ENCODE peak calls at places on chromosomes 13 and 19, in ten cellular contexts. N is gastrocnemius medialis, L is body of pancreas, T is vagina, P is uterus, M is ovary, X is adrenal gland, Z is stomach, E is breast epithelium, G is IMR-90. Y is an unnamed sample. For H3K4me1, the result is how much of the 10 kb centered on the place peaks cover.

GRCh38 chr13:60358453-60358852 is 38.6 kb upstream of the TDRD3 start:
- DNase-seq in M (no peak), E (no peak), G (no peak), N (no peak), L (no peak), X (no peak), T (no peak), Z (no peak), P (no peak), Y (no peak)

GRCh38 chr13:19596960-19597361 is 35.6 kb upstream of the TPTE2 start:
- DNase-seq in N (no peak), X (no peak), E (no peak), G (peak), L (no peak), P (no peak), M (no peak), T (no peak), Z (no peak), Y (no peak)

GRCh38 chr19:58091251-58091995 is 6.6 kb downstream of the ZSCAN18 start:
- DNase-seq in T (no peak), G (no peak), X (no peak), N (no peak), E (no peak), L (no peak), P (no peak), M (no peak), Z (no peak), Y (no peak)

GRCh38 chr13:21676611-21677021 is 5.7 kb downstream of the FGF9 start:
- DNase-seq in M (no peak), G (no peak), N (no peak), P (no peak), E (no peak), T (no peak), X (peak), Z (peak), L (peak), Y (peak)

GRCh38 chr13:44918323-44919102 is 70.8 kb downstream of the NUFIP1 start:
- DNase-seq in Z (peak), P (peak), N (peak), L (peak), T (peak), X (peak), E (peak), G (peak), M (peak), Y (peak)

GRCh38 chr13:99496322-99497142 is 4.7 kb upstream of the TM9SF2 start:
- DNase-seq in T (peak), P (peak), N (peak), X (peak), E (peak), G (peak), Z (peak), L (peak), M (peak), Y (peak)

GRCh38 chr13:51999525-51999924 is 11.7 kb downstream of the ATP7B start:
- DNase-seq in G (peak), M (no peak), X (no peak), L (peak), N (peak), Z (peak), E (peak), P (no peak), T (no peak), Y (peak)

GRCh38 chr19:2962018-2962670 is 15.2 kb upstream of the TLE6 start:
- DNase-seq in L (peak), X (peak), E (no peak), Z (peak), P (peak), N (peak), G (peak), T (no peak), M (no peak), Y (no peak)

GRCh38 chr13:89899302-89900103 is 1448.0 kb upstream of the MIR17HG start:
- DNase-seq in P (no peak), T (no peak), M (no peak), Z (no peak), N (no peak), L (no peak), X (no peak), E (no peak), G (no peak), Y (no peak)

GRCh38 chr19:29666634-29667389 is 1.6 kb downstream of the PLEKHF1 start:
- DNase-seq in T (peak), P (peak), G (peak), X (peak), N (no peak), Z (peak), E (peak), M (peak), L (peak), Y (peak)

DNA sequence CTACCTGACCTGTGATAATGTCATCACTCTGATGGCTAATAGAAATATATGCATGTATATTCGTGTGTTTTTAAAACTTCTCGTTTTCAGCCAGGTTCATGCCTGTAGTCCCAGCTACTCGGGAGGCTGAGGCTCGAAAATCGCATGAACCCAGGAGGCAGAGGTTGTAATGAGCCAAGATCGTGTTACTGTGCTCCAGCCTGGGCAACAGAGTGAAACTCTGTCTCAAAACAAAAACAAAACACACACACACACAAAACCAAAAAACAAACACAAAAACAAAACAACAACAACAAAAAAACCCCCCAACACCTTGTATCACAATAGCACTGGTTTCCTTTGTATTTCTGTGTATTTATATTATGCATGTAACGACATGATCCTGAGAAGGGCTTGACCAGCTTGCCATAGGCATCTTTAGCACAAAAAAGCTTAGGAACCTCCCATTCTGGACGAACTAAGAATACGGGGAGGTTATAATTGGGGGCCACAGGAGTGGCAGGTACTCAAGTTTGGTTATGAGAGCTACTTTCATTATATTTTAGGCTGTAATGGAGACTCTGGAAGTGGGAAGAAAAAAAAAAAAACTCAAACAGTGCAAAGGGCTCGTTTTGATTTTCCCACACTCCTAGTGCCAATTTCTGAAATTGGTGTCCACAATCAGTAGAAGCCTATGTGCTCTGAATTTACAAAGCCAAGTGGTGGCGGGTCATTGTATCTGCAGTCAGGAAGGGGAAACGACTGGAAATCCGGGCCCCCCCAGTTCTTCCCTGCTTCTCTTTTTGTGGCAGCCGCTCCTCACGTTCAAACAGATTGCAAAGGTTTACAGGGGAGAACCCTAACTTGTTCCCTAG is 1.2 kb upstream of the ACP7 start:
- DNase-seq in P (no peak), L (no peak), T (no peak), N (no peak), G (no peak), E (no peak), M (no peak), Z (no peak), X (no peak), Y (no peak)
- H3K4me3 ChIP-seq in P (no peak), L (no peak), T (peak), N (no peak), G (no peak), E (peak), M (no peak), Z (peak), X (no peak), Y (no peak)

GRCh38 chr19:41928221-41928683 is at the start of gene ERFL:
- DNase-seq in X (no peak), M (no peak), Z (no peak), T (no peak), L (no peak), E (no peak), N (no peak), P (no peak), G (no peak), Y (no peak)

GRCh38 chr19:41930322-41930722 is 2.1 kb upstream of the ERFL start:
- DNase-seq in N (no peak), M (no peak), T (no peak), P (no peak), G (no peak), Z (no peak), E (no peak), X (no peak), L (no peak), Y (no peak)

GRCh38 chr19:41928754-41929535 is 696 bp upstream of the ERFL start:
- DNase-seq in L (peak), M (no peak), G (no peak), X (no peak), E (no peak), T (no peak), N (no peak), Z (no peak), P (no peak), Y (no peak)

GRCh38 chr19:41930926-41931592 is 2.8 kb upstream of the ERFL start:
- DNase-seq in Z (no peak), G (no peak), P (no peak), L (no peak), X (no peak), T (no peak), N (no peak), E (no peak), M (no peak), Y (no peak)

DNA sequence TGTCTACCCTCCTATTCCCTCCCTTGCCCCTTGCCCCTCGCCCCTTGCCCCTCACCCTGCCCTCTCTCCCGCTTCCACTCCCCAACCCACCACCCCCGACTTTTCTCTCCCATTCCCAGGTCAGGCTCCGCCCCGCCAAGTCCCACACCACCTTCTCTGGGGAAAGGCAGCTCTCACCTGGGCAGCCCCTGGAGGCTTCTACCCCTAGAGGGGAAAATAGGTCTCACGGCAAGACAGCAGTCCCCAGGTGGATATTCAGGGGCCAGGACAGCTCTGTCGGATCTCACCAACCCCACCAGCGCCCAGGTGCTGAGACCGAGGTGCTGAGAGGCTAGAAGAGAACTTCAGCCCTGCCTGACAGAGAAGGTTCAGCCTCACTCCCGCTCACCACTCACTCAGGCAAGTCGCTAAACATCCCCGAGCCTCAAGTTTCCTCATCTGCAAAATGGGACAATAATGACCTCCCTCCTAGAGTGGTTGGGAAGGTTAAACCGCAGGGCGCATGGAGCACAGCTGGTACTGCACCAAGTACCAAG is 1.4 kb upstream of the ERFL start:
- DNase-seq in T (no peak), L (no peak), M (no peak), E (no peak), P (no peak), N (no peak), Z (no peak), G (no peak), X (no peak), Y (no peak)
- H3K4me1 ChIP-seq in T (under half), L (under half), M (under half), E (under half), P (under half), N (under half), Z (under half), G (under half), X (under half), Y (under half)

DNA sequence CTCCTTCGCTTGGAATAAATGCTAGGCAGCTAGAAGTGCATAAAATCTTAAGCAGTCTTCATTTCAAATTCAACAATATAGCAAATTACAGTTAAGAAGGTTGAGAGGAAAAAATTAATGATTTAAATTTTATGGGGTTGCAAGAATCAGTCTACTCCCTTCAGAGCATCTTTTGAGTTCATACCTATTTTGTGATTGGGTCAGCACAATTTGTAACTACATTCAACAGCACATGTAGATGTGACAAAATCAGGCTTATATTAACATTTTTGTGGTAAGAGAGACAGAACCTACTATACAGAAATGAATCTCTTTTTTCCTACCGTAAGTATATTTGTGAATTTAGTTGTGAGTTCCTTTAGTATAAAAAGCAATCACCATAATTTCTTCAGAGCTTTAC is 520.6 kb upstream of the HTR2A start:
- DNase-seq in P (no peak), T (no peak), E (no peak), X (no peak), L (no peak), N (no peak), G (no peak), Z (no peak), M (no peak), Y (no peak)
- TF ChIP-seq POLR2A in P (no peak), T (no peak), E (no peak), X (no peak), L (no peak), N (no peak), G (no peak), Z (no peak), M (no peak), Y (no peak)

DNA sequence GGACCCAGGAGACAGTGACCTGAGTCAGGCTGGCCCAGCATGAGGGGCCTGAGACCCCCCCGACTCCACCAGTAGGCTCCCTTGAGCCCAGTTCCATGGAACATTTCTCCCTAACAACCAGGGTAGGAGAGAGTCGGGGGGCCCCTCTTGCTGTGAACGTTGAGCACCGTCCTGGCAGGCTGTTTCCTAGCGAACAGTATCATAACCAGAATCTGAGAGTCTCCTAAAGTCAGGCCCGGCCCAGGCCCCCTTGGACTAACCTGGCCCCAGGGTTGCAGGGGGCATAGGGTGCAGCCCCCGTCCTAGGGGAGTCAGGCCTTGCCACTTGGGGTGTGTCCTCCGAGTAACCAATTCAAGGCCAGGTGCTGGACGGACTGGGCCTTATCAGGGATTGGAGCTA is 13.7 kb downstream of the TMEM150B start:
- DNase-seq in Z (no peak), G (no peak), X (no peak), P (no peak), L (no peak), M (no peak), N (no peak), T (no peak), E (no peak), Y (no peak)
- H3K4me3 ChIP-seq in Z (no peak), G (no peak), X (no peak), P (no peak), L (no peak), M (no peak), N (no peak), T (no peak), E (no peak), Y (no peak)

GRCh38 chr13:50396001-50396400 is 380.8 kb downstream of the KCNRG start:
- DNase-seq in T (peak), Z (no peak), M (no peak), L (no peak), E (no peak), X (no peak), N (no peak), G (no peak), P (no peak), Y (no peak)

GRCh38 chr13:50403311-50403710 is 388.1 kb downstream of the KCNRG start:
- DNase-seq in T (no peak), N (no peak), P (no peak), X (no peak), E (peak), L (peak), M (no peak), Z (peak), G (peak), Y (no peak)

GRCh38 chr13:50400930-50401553 is 385.8 kb downstream of the KCNRG start:
- DNase-seq in E (no peak), P (no peak), G (peak), X (no peak), N (no peak), Z (no peak), M (no peak), T (no peak), L (no peak), Y (no peak)

GRCh38 chr13:50401721-50402510 is 386.7 kb downstream of the KCNRG start:
- DNase-seq in G (peak), M (no peak), X (no peak), L (no peak), Z (no peak), E (no peak), T (no peak), P (no peak), N (no peak), Y (no peak)

DNA sequence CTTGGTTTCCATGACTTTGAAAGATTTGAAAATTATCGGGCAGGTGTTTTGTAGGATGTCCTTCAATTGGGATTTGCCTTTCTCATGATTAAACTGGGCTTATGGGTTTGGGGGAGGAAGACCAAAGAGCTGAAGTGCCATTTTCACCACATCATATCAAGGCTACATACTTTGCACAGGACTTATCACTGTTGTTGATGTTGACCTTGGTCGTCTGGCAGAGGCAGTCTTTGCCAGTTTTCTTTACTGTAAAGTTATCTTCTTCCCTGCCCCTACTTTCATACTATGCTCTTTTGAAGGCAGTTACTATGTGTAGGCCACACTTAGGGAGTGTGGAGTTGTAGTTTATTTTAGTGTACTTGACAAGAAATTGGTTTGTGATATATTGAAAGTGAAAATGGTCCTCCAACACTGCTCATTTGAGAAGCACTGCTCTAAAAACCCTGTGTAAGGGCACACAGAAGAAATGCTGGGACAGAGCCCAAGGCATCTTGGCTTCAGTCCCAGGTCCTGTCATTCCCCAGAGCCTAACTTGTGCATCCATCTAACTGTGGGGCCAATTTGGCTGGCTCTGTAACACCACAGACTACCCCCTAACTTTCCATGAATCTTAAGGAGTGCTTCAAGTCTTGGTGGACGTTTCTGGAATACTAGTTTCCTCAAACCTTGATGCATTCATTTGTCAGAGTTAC is 384.9 kb downstream of the KCNRG start:
- DNase-seq in P (no peak), M (no peak), E (no peak), L (peak), G (peak), T (no peak), Z (no peak), N (no peak), X (peak), Y (no peak)
- H3K4me1 ChIP-seq in P (under half), M (under half), E (under half), L (under half), G (under half), T (under half), Z (under half), N (under half), X (under half), Y (under half)

GRCh38 chr13:97255515-97255999 is 33.4 kb downstream of the MBNL2 start:
- DNase-seq in N (no peak), E (no peak), L (no peak), P (no peak), G (peak), M (no peak), Z (no peak), T (no peak), X (no peak), Y (no peak)

GRCh38 chr13:97256343-97256783 is 34.2 kb downstream of the MBNL2 start:
- DNase-seq in P (peak), G (peak), E (no peak), L (peak), Z (no peak), M (no peak), N (no peak), X (no peak), T (peak), Y (no peak)

GRCh38 chr13:97258801-97259200 is 36.7 kb downstream of the MBNL2 start:
- DNase-seq in T (peak), G (peak), N (no peak), P (no peak), E (no peak), Z (no peak), M (no peak), X (no peak), L (no peak), Y (no peak)

GRCh38 chr13:97257800-97258799 is 36.0 kb downstream of the MBNL2 start:
- DNase-seq in L (peak), P (peak), X (peak), M (no peak), G (peak), T (peak), Z (no peak), N (peak), E (peak), Y (peak)

DNA sequence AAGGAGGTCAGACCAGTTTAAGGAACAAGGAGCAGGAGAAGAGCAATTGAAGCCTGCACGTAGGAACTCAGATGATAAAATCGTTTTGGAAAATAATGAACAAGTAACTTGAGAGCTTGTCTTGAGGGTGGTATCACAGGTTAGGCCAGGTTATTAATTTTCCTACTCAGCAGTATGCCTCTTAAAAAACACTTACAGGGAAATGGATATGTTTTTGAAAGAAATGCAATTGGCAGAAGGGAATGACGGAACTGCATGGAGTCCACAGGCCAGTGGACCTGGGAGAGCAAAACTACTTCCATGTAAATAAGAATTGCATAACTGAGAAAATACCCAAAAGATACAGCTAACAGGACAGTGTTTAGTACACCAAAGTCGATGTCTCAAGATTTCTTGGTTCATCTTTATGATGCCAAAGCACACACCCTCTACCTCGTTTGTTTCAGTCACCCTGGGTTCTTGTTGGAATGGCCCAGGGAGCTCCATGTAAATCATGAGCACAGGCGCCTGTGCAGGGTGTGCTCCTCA is 35.2 kb downstream of the MBNL2 start:
- DNase-seq in N (no peak), Z (no peak), X (no peak), L (no peak), T (no peak), E (no peak), P (no peak), M (no peak), G (no peak), Y (no peak)
- TF ChIP-seq POLR2A in N (no peak), Z (no peak), X (no peak), L (no peak), T (no peak), E (no peak), P (no peak), M (no peak), G (no peak), Y (no peak)